ENCODE peak calls at places on chromosomes 4 and X, in ten cellular contexts. G, T, B, X, H, V, S, F, W and Z are unnamed samples. For H3K4me1 and H3K27me3, the result is how much of the 10 kb centered on the place peaks cover.

GRCh38 chrX:134661295-134661694 is 3.0 kb upstream of the PLAC1 start:
- DNase-seq in H (no peak), T (no peak), B (no peak), G (no peak), X (no peak), V (no peak), W (no peak), S (no peak), F (no peak), Z (no peak)

GRCh38 chr4:101345271-101345595 is 2.1 kb downstream of the PPP3CA start:
- DNase-seq in B (peak), F (no peak), S (no peak), G (peak), W (no peak), T (no peak), X (no peak), V (no peak), H (no peak), Z (no peak)

GRCh38 chr4:57612279-57612678 is 502.1 kb upstream of the IGFBP7 start:
- DNase-seq in V (no peak), B (no peak), H (no peak), G (no peak), S (no peak), F (no peak), T (no peak), X (no peak), W (no peak), Z (no peak)

GRCh38 chrX:69137911-69138310 is 27.3 kb downstream of the PJA1 start:
- DNase-seq in S (no peak), B (no peak), W (no peak), H (no peak), F (no peak), T (no peak), X (no peak), G (no peak), V (no peak), Z (no peak)

GRCh38 chr4:97153042-97153441 is 990.2 kb downstream of the STPG2 start:
- DNase-seq in H (no peak), V (no peak), S (no peak), T (no peak), G (no peak), W (no peak), F (no peak), B (no peak), X (no peak), Z (no peak)

GRCh38 chrX:153681175-153681574 is 6.6 kb upstream of the SLC6A8 start:
- DNase-seq in S (no peak), F (no peak), G (no peak), W (no peak), X (no peak), B (no peak), V (no peak), T (no peak), H (peak), Z (no peak)

GRCh38 chrX:70030242-70030823 is 19.4 kb downstream of the AWAT2 start:
- DNase-seq in V (peak), S (no peak), H (no peak), F (no peak), T (no peak), B (peak), G (peak), W (peak), X (peak), Z (no peak)

GRCh38 chr4:108890491-108890890 is 127.6 kb upstream of the ETNPPL start:
- DNase-seq in T (no peak), H (no peak), X (no peak), V (peak), G (no peak), B (no peak), F (no peak), W (no peak), S (no peak), Z (no peak)

GRCh38 chrX:107714196-107714811 is 61.3 kb downstream of the TSC22D3 start:
- DNase-seq in S (no peak), T (no peak), W (no peak), X (no peak), F (no peak), V (peak), B (no peak), H (no peak), G (peak), Z (no peak)

GRCh38 chr4:105556175-105556574 is 3.8 kb downstream of the ARHGEF38 start:
- DNase-seq in T (no peak), F (no peak), X (no peak), G (no peak), S (no peak), B (no peak), V (no peak), H (no peak), W (no peak), Z (no peak)

GRCh38 chr4:168028568-168028967 is 63.8 kb upstream of the ANXA10 start:
- DNase-seq in V (no peak), G (no peak), F (no peak), W (peak), S (no peak), B (no peak), X (no peak), T (no peak), H (no peak), Z (no peak)

GRCh38 chr4:170227928-170228327 is 138.2 kb upstream of the AADAT start:
- DNase-seq in V (no peak), B (no peak), W (no peak), G (no peak), S (no peak), X (no peak), H (no peak), T (no peak), F (no peak), Z (no peak)

GRCh38 chrX:43860646-43861370 is 21.4 kb downstream of the MAOB start:
- DNase-seq in B (no peak), S (no peak), T (peak), F (no peak), X (peak), V (peak), W (peak), G (no peak), H (no peak), Z (no peak)

GRCh38 chrX:57899064-57899463 is 11.2 kb downstream of the ZXDA start:
- DNase-seq in S (no peak), B (no peak), V (no peak), G (no peak), F (no peak), H (no peak), X (no peak), T (no peak), W (no peak), Z (no peak)

GRCh38 chr4:150136036-150136435 is 57.8 kb downstream of the DCLK2 start:
- DNase-seq in T (no peak), B (no peak), W (no peak), H (no peak), X (peak), G (no peak), F (no peak), V (peak), S (no peak), Z (no peak)

GRCh38 chr4:38386654-38387188 is 277.3 kb upstream of the KLF3 start:
- DNase-seq in S (no peak), T (no peak), V (no peak), F (no peak), G (no peak), B (no peak), W (no peak), X (no peak), H (no peak), Z (no peak)

GRCh38 chrX:14801136-14801535 is 71.7 kb downstream of the FANCB start:
- DNase-seq in H (no peak), V (no peak), W (no peak), T (no peak), X (peak), B (no peak), S (no peak), G (no peak), F (no peak), Z (no peak)

GRCh38 chr4:123893746-123894095 is 497.1 kb downstream of the SPRY1 start:
- DNase-seq in T (no peak), B (no peak), X (peak), G (no peak), S (no peak), F (no peak), V (no peak), H (no peak), W (no peak), Z (no peak)

GRCh38 chr4:126986828-126987227 is 645.9 kb upstream of the INTU start:
- DNase-seq in T (no peak), S (no peak), G (no peak), X (peak), F (no peak), B (no peak), W (no peak), V (peak), H (no peak), Z (no peak)

GRCh38 chr4:24516926-24517325 is 67.4 kb downstream of the DHX15 start:
- DNase-seq in B (no peak), S (no peak), W (no peak), X (no peak), V (no peak), G (no peak), T (no peak), F (no peak), H (no peak), Z (no peak)

GRCh38 chr4:102614801-102615200 is 113.6 kb downstream of the NFKB1 start:
- DNase-seq in V (no peak), H (no peak), G (no peak), X (no peak), T (no peak), S (no peak), F (no peak), B (peak), W (no peak), Z (no peak)
- H3K4me1 ChIP-seq in V (under half), H (under half), G (under half), X (under half), T (under half), S (under half), F (under half), B (half or more), W (under half), Z (under half)

GRCh38 chr4:8871417-8872401 is at the start of gene HMX1:
- DNase-seq in H (no peak), G (peak), B (no peak), T (no peak), W (no peak), V (no peak), F (no peak), S (no peak), X (no peak), Z (no peak)
- H3K27me3 ChIP-seq in H (under half), G (under half), B (under half), T (under half), W (under half), V (half or more), F (half or more), S (under half), X (half or more), Z (under half)

GRCh38 chr4:145626623-145626982 is 7.4 kb downstream of the MMAA start:
- DNase-seq in S (no peak), W (no peak), H (no peak), X (no peak), F (no peak), B (no peak), G (no peak), V (no peak), T (no peak), Z (no peak)
- H3K27ac ChIP-seq in S (no peak), W (no peak), H (no peak), X (no peak), F (no peak), B (no peak), G (no peak), V (no peak), T (no peak), Z (no peak)

DNA sequence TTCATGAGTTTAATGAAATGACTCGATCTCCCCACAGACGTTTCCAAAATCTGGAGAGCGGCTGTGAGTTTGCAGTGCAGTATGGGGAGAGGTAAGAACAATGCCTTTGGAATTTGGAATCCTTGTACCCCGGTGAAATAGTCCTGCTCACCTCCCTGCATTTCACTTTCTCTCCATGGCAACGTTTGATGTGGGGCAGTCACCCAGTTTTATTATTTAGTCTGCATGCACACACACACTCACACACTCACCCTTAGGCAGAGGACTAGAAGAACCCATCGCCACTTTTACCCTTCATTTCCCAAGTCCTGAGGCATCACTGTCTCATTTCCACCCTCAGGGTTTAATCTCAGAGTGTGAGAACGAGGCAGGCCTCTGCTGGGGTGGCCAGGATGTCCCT is 120.0 kb upstream of the TRIM2 start:
- DNase-seq in H (no peak), V (no peak), F (no peak), G (no peak), T (no peak), X (no peak), S (no peak), B (no peak), W (no peak), Z (no peak)
- H3K4me1 ChIP-seq in H (under half), V (under half), F (under half), G (under half), T (under half), X (under half), S (under half), B (under half), W (under half), Z (under half)

GRCh38 chr4:84956014-84956413 is 10.5 kb downstream of the WDFY3 start:
- DNase-seq in F (no peak), G (no peak), V (no peak), H (no peak), X (no peak), B (no peak), S (no peak), T (no peak), W (no peak), Z (no peak)
- H3K27me3 ChIP-seq in F (under half), G (under half), V (under half), H (under half), X (under half), B (under half), S (under half), T (under half), W (under half), Z (under half)

DNA sequence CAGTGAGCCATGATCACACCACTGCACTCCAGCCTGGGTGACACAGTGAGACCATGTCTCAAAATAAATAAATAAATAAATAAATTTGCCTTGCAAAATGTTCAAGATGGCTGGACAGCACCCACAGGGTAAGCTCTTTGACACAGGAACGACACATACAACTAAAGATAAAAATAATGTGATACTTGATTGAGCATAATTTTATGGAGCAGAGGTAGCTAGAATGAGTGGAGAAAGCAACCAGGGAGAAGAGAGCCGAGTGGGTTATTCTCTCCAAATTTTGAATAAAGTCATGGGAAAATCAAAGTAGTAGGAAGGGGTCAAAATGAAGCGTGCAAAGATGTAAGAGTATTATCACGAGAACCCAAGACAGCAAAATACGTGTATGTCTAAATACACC is 121.5 kb downstream of the IRF2 start:
- DNase-seq in H (no peak), X (no peak), S (no peak), G (no peak), W (no peak), V (no peak), F (no peak), T (no peak), B (no peak), Z (no peak)
- H3K27ac ChIP-seq in H (no peak), X (no peak), S (peak), G (no peak), W (no peak), V (no peak), F (no peak), T (no peak), B (no peak), Z (no peak)

DNA sequence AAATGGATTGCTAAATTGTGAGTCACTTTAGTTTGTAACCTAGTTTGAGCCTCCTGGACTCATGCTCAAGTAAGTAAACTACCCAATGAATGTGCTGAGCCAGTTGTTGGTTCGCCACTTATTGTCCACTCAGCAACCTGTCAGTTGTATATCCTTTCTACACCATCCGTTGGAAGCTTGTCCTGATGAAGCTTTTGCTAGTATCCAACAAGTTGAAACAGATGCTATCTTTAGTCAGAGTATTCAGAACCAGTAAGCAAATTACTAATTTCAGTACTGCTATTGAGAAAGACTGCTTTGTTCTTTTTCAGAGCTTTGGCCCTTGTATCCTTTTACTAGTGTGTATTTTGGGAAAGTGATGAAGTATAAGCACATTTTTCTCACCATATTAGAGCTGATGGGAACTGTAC is 4.3 kb upstream of the NAA15 start:
- DNase-seq in F (peak), W (no peak), V (peak), B (no peak), S (no peak), T (no peak), X (peak), G (no peak), H (no peak), Z (no peak)
- H3K4me1 ChIP-seq in F (under half), W (under half), V (under half), B (under half), S (under half), T (under half), X (under half), G (under half), H (under half), Z (under half)

DNA sequence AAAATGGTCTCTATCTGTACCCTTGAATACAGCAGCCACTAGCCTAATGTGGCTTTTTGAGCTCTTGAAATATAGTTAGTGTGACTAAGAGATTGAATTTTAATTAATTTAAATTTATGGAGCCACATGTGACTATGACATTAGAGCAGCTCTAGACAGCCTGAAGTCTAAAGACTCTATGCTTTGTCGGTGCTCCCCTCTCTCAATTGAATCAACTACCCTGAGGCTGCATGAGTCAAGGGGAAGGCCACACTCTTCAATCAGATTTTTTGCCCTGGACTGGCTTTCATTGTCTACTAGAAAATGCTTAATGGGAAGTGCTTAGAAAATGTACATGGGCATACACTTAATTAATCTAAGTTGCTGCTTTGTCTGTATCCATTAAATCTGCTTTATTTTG is 11.7 kb downstream of the TLR7 start:
- DNase-seq in G (no peak), B (no peak), F (no peak), W (no peak), T (no peak), S (no peak), H (no peak), X (no peak), V (no peak), Z (no peak)
- H3K27me3 ChIP-seq in G (under half), B (under half), F (under half), W (under half), T (under half), S (under half), H (under half), X (under half), V (under half), Z (under half)